ENCODE peak calls at places on chromosomes 5 and 9, in six cellular contexts. Q is prostate gland; H is NCI-H2081 treated with DMSO at 0.1 percent for 48 hours; X is occipital lobe; S is NCI-H1092 treated with DMSO at 0.1 percent for 48 hours; T is CD8-positive, alpha-beta memory T cell. U is an unnamed sample.

GRCh38 chr9:135060461-135061116 is 26.9 kb upstream of the OLFM1 start:
- DNase-seq in Q (no peak), T (no peak), S (no peak), X (no peak), H (no peak), U (no peak)

GRCh38 chr9:96230002-96230401 is 72.0 kb downstream of the HSD17B3 start:
- DNase-seq in H (no peak), X (no peak), T (no peak), S (no peak), Q (no peak), U (no peak)

GRCh38 chr5:14143843-14144585 is 872 bp downstream of the TRIO start:
- DNase-seq in S (peak; percentile 37), X (peak; percentile 31), H (peak; percentile 15), Q (no peak), T (no peak), U (peak; percentile 45)

GRCh38 chr9:87497080-87497603 is 525 bp upstream of the DAPK1 start:
- DNase-seq in T (no peak), H (no peak), S (no peak), X (no peak), Q (no peak), U (no peak)

GRCh38 chr5:147168578-147169327 is 66.1 kb upstream of the STK32A start:
- DNase-seq in H (no peak), X (no peak), S (no peak), Q (no peak), T (no peak), U (peak; percentile 78)

GRCh38 chr5:83026930-83027687 is 50.1 kb downstream of the TMEM167A start:
- DNase-seq in S (no peak), X (no peak), Q (no peak), T (no peak), H (no peak), U (no peak)

GRCh38 chr9:10366171-10366779 is 246.5 kb downstream of the PTPRD start:
- DNase-seq in X (no peak), Q (peak; percentile 4), S (peak; percentile 62), T (no peak), H (peak; percentile 44), U (peak; percentile 35)

GRCh38 chr9:136944094-136944518 is 432 bp downstream of the FBXW5 start:
- DNase-seq in H (no peak), Q (no peak), S (no peak), X (no peak), T (peak; percentile 25), U (peak; percentile 47)

GRCh38 chr5:33702867-33703266 is 188.9 kb downstream of the ADAMTS12 start:
- DNase-seq in H (no peak), Q (no peak), S (no peak), X (no peak), T (no peak), U (no peak)

GRCh38 chr5:172455511-172456061 is 1.3 kb upstream of the SH3PXD2B start:
- DNase-seq in Q (no peak), X (no peak), T (no peak), S (no peak), H (no peak), U (peak; percentile 78)

U was measured in fibroblast of lung.